ENCODE peak calls at places on chromosome 5, in eight cellular contexts. K, N, O, E, V, D, H and A are unnamed samples.

GRCh38 chr5:170648546-170648945 is 135.0 kb upstream of the GABRP start:
- DNase-seq in K (no peak), N (no peak), O (no peak), E (peak), V (no peak), D (no peak), H (no peak), A (no peak)

GRCh38 chr5:91636351-91636750 is 253.2 kb upstream of the ARRDC3 start:
- DNase-seq in K (no peak), N (no peak), O (no peak), E (no peak), V (no peak), D (no peak), H (no peak), A (no peak)

GRCh38 chr5:80711938-80712337 is 57.2 kb upstream of the DHFR start:
- DNase-seq in K (no peak), N (no peak), O (peak), E (peak), V (no peak), D (no peak), H (peak), A (no peak)

GRCh38 chr5:124057161-124057814 is 545.3 kb downstream of the CSNK1G3 start:
- DNase-seq in K (no peak), N (no peak), O (no peak), E (no peak), V (no peak), D (peak), H (peak), A (no peak)

GRCh38 chr5:39699164-39699563 is 274.4 kb upstream of the DAB2 start:
- DNase-seq in K (no peak), N (no peak), O (no peak), E (no peak), V (no peak), D (no peak), H (no peak), A (no peak)

GRCh38 chr5:77560677-77561263 is 68.7 kb upstream of the WDR41 start:
- DNase-seq in K (no peak), N (no peak), O (peak), E (peak), V (no peak), D (no peak), H (no peak), A (no peak)

GRCh38 chr5:59615272-59615671 is 278.3 kb downstream of the PDE4D start:
- DNase-seq in K (no peak), N (no peak), O (peak), E (no peak), V (no peak), D (no peak), H (no peak), A (no peak)

GRCh38 chr5:119323630-119324000 is 32.2 kb upstream of the TNFAIP8 start:
- DNase-seq in K (no peak), N (no peak), O (peak), E (no peak), V (peak), D (no peak), H (no peak), A (no peak)

GRCh38 chr5:151480384-151480783 is 33.0 kb downstream of the SLC36A1 start:
- DNase-seq in K (no peak), N (no peak), O (no peak), E (no peak), V (no peak), D (no peak), H (no peak), A (no peak)